ENCODE peak calls at places on chromosomes 4 and X, in five cellular contexts. A, O, D, Q and Y are unnamed samples.

GRCh38 chr4:103754844-103755243 is 35.1 kb upstream of the TACR3 start:
- DNase-seq in A (no peak), O (no peak), D (peak), Q (no peak), Y (no peak)

GRCh38 chr4:152485726-152486276 is 50.1 kb downstream of the FBXW7 start:
- DNase-seq in A (peak), O (no peak), D (peak), Q (no peak), Y (no peak)

GRCh38 chr4:139333046-139333445 is 30.8 kb upstream of the NDUFC1 start:
- DNase-seq in A (no peak), O (no peak), D (no peak), Q (no peak), Y (no peak)

GRCh38 chr4:149166886-149167285 is 648.8 kb downstream of the IQCM start:
- DNase-seq in A (no peak), O (no peak), D (no peak), Q (no peak), Y (no peak)

GRCh38 chr4:17276821-17277220 is 235.1 kb downstream of the QDPR start:
- DNase-seq in A (no peak), O (no peak), D (no peak), Q (no peak), Y (no peak)

GRCh38 chrX:11664211-11664888 is 1.4 kb downstream of the ARHGAP6 start:
- DNase-seq in A (no peak), O (no peak), D (no peak), Q (peak), Y (no peak)

GRCh38 chrX:69507500-69507789 is 3.3 kb downstream of the NALF2 start:
- DNase-seq in A (no peak), O (no peak), D (no peak), Q (no peak), Y (peak)

GRCh38 chr4:139858436-139859225 is 193.0 kb downstream of the MGST2 start:
- DNase-seq in A (peak), O (no peak), D (no peak), Q (no peak), Y (no peak)

DNA sequence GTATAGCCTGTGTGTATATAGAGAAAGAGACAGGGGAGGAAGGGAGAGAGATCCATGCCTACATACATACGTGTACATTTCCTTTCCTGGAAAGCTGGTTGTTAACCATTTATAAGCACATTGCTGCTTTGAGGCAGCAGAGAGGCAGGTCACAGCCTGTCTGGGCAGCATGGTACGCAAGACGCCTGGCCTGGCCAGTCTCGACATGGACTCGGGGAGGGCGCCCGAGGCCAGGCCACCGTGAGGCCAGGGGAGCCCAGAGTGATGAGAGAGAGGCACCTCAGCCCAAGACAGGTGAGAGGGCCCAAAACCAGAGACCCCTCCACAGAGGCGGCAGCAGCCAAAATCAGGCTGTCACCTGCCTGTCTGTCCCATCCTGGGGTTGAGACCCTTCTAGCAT is 3.9 kb downstream of the TREX2 start:
- DNase-seq in A (no peak), O (no peak), D (no peak), Q (no peak), Y (no peak)
- H3K27ac ChIP-seq in A (no peak), O (no peak), D (no peak), Q (no peak), Y (no peak)

GRCh38 chrX:67523002-67523711 is 20.7 kb upstream of the AR start:
- DNase-seq in A (no peak), O (no peak), D (no peak), Q (no peak), Y (no peak)
- TF ChIP-seq POLR2AphosphoS5 in A (no peak), O (no peak), D (no peak), Q (no peak), Y (no peak)

DNA sequence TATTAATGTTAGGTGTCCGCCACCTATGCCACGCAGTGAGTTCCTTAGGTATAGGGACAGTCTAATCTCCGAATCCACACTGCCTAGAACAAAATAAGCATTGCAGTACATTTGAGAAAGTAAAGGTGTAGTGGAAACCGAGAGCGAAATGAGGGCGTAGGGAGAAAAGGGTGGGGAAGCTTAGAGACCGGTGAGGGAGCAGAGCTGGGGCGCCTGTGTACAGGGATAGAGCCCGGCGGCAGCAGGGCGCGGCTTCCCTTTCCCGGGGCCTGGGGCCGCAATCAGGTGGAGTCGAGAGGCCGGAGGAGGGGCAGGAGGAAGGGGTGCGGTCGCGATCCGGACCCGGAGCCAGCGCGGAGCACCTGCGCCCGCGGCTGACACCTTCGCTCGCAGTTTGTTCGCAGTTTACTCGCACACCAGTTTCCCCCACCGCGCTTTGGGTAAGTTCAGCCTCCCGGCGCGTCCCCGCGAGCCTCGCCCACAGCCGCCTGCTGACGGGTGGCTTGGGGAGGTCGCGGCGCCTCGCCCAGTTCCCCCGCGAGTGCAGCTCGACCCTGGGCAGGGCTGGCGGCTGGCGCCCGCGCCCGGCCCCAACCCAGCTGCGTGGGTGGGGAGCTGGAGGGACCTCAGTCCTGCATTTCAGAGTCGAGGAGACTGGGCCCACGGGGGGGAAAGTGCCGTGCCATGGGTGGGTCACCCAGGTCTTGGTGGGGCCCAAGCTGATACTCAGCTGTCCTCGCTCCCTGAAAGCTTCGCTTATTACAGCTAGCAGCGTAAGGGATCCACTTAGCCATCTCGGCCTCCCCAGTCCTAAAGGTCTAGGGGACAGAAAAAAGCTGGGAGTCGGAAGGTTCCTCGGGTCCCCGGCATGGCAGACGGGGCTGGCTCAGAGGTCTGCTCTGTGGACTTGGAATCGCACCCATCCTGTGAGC is at the start of gene ANXA3:
- DNase-seq in A (no peak), O (peak), D (no peak), Q (no peak), Y (no peak)
- TF ChIP-seq POLR2A in A (no peak), O (no peak), D (peak), Q (no peak), Y (no peak)

GRCh38 chr4:100516225-100516624 is 1.6 kb downstream of the EMCN start:
- DNase-seq in A (no peak), O (no peak), D (no peak), Q (no peak), Y (no peak)
- H3K27ac ChIP-seq in A (no peak), O (no peak), D (no peak), Q (no peak), Y (peak)

DNA sequence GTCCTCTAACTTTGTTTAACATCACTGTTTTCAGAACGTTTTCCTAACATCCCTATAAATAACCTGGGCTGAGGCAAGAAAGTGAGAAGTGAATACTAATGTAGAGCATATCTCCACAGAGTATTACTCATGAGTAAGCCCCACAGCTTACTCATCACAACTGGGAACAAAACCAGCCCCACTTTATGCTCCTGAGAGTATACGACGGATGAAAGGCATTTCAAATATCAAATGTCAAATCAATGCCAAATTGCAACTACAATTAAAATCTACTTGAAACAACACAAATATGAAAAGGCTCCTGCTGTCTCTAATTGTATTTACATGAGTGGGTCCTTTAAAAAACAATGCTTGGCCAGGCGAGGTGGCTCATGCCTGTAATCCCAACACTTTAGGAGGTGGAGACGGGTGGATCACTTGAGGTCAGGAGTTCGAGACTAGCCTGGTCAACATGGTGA is 41.2 kb downstream of the SH3RF1 start:
- DNase-seq in A (no peak), O (no peak), D (no peak), Q (no peak), Y (no peak)
- TF ChIP-seq POLR2AphosphoS5 in A (no peak), O (no peak), D (no peak), Q (no peak), Y (no peak)

DNA sequence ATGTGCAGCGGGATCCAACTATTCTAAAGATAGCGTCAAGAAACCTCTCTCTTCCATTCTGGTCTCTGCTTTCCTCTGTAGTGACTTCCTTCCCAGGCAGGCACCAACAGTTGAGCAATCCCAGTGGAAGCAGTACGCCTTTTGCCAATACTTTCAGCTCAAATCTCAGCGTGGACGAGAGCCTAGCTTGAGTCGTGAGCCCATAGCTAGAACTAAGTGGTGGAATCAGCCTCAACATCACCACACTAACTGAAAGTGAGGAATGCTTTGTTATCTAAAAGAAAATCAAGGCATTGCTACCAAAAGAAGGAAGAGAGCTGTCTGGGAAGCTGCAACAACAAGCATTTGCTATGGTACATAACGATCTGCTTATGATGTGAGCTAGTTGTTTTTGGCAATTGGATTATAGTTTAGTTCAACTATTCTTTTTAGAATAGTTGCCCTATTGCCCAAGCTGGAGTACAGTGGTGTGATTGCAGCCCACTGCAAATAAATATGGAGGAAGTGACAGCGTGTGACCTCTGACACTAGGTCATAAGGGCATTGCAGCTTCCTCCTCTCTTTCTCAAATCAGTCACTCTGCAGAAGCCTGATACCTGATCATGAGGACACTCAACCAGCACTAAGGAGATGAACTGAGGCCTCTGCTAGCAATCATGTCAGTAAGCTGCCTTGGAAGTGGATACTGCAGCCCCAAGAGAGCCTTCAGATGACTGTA is 24.7 kb upstream of the FRYL start:
- DNase-seq in A (no peak), O (no peak), D (peak), Q (no peak), Y (no peak)
- TF ChIP-seq POLR2A in A (no peak), O (no peak), D (no peak), Q (no peak), Y (no peak)

DNA sequence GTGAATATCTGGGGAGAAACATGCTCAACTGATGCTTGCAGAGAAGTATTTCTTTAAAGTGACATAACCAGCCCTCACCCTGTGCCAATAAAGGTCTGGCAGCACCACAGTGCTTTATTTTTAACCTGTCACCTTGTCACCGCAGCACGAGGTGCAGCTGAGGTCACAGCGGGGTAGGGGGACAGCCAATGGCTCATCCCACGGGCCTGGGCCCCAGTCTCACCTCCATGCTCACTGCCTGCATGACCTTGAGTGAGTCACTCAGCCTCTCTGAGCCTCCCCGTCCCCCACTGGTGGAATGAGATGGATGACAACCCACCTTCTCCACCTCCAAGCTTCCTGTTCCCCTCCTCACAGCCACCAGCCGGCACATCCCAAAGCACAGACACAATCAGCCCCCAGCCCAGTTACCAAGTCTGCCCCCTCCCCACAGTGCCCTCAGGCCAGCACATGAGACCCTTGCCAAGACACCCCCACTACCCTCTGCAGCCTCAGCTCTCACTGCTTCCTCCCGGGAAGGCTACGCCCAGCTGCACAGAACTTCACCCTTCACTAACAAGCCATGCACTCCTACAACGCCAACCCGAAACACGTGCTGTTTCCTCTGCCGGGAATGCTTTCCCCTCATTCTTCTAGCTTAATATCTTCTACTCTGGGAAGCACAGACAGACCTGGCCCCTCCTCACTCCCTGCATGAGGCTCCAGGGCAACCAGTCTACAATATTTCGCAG is 24.9 kb upstream of the MAN2B2 start:
- DNase-seq in A (no peak), O (no peak), D (no peak), Q (no peak), Y (no peak)
- H3K27ac ChIP-seq in A (no peak), O (no peak), D (no peak), Q (no peak), Y (no peak)